ENCODE peak calls at places on chromosomes 11 and 22, in eight cellular contexts. One of them, this sample, is unnamed. For H3K4me1, the result is how much of the 10 kb centered on the place peaks cover.

GRCh38 chr11:113884361-113884836 is 9.0 kb upstream of the USP28 start:
- DNase-seq in psoas muscle: no peak
- DNase-seq in CD4-positive, CD25-positive, alpha-beta regulatory T cell: no peak
- DNase-seq in foreskin keratinocyte: no peak
- DNase-seq in esophagus squamous epithelium: no peak
- DNase-seq in A549: no peak
- DNase-seq in IMR-90: peak
- DNase-seq in PC-9: no peak
- DNase-seq in this sample: no peak

GRCh38 chr11:122697636-122698167 is 42.2 kb downstream of the UBASH3B start:
- DNase-seq in PC-9: peak
- DNase-seq in A549: peak
- DNase-seq in CD4-positive, CD25-positive, alpha-beta regulatory T cell: peak
- DNase-seq in foreskin keratinocyte: peak
- DNase-seq in esophagus squamous epithelium: no peak
- DNase-seq in psoas muscle: no peak
- DNase-seq in IMR-90: peak
- DNase-seq in this sample: peak

GRCh38 chr22:22362939-22363338 is 118.4 kb downstream of the VPREB1 start:
- DNase-seq in IMR-90: no peak
- DNase-seq in CD4-positive, CD25-positive, alpha-beta regulatory T cell: no peak
- DNase-seq in esophagus squamous epithelium: no peak
- DNase-seq in foreskin keratinocyte: no peak
- DNase-seq in PC-9: no peak
- DNase-seq in psoas muscle: no peak
- DNase-seq in A549: no peak
- DNase-seq in this sample: peak

GRCh38 chr11:122069946-122070345 is 46.1 kb downstream of the BLID start:
- DNase-seq in IMR-90: peak
- DNase-seq in CD4-positive, CD25-positive, alpha-beta regulatory T cell: no peak
- DNase-seq in A549: no peak
- DNase-seq in esophagus squamous epithelium: no peak
- DNase-seq in PC-9: no peak
- DNase-seq in psoas muscle: peak
- DNase-seq in foreskin keratinocyte: peak
- DNase-seq in this sample: no peak

GRCh38 chr11:61477734-61478148 is 30.8 kb upstream of the LRRC10B start:
- DNase-seq in IMR-90: no peak
- DNase-seq in CD4-positive, CD25-positive, alpha-beta regulatory T cell: peak
- DNase-seq in PC-9: no peak
- DNase-seq in A549: peak
- DNase-seq in psoas muscle: peak
- DNase-seq in esophagus squamous epithelium: no peak
- DNase-seq in foreskin keratinocyte: no peak
- DNase-seq in this sample: peak

GRCh38 chr11:72189448-72190250 is 2.3 kb upstream of the FOLR1 start:
- DNase-seq in CD4-positive, CD25-positive, alpha-beta regulatory T cell: no peak
- DNase-seq in A549: no peak
- DNase-seq in psoas muscle: no peak
- DNase-seq in IMR-90: no peak
- DNase-seq in esophagus squamous epithelium: no peak
- DNase-seq in foreskin keratinocyte: no peak
- DNase-seq in PC-9: no peak
- DNase-seq in this sample: no peak

GRCh38 chr11:12137938-12138731 is 27.7 kb downstream of the MICAL2 start:
- DNase-seq in psoas muscle: no peak
- DNase-seq in foreskin keratinocyte: peak
- DNase-seq in IMR-90: peak
- DNase-seq in PC-9: no peak
- DNase-seq in esophagus squamous epithelium: no peak
- DNase-seq in CD4-positive, CD25-positive, alpha-beta regulatory T cell: no peak
- DNase-seq in A549: no peak
- DNase-seq in this sample: no peak

GRCh38 chr11:125903753-125904659 is at the start of gene DDX25:
- DNase-seq in foreskin keratinocyte: peak
- DNase-seq in IMR-90: no peak
- DNase-seq in CD4-positive, CD25-positive, alpha-beta regulatory T cell: peak
- DNase-seq in psoas muscle: no peak
- DNase-seq in PC-9: no peak
- DNase-seq in A549: no peak
- DNase-seq in esophagus squamous epithelium: no peak
- DNase-seq in this sample: no peak

GRCh38 chr22:47127441-47127871 is 365.0 kb downstream of the TBC1D22A start:
- DNase-seq in A549: no peak
- DNase-seq in psoas muscle: no peak
- DNase-seq in esophagus squamous epithelium: no peak
- DNase-seq in IMR-90: no peak
- DNase-seq in foreskin keratinocyte: no peak
- DNase-seq in PC-9: no peak
- DNase-seq in CD4-positive, CD25-positive, alpha-beta regulatory T cell: no peak
- DNase-seq in this sample: no peak

GRCh38 chr11:3073029-3073435 is 15.8 kb upstream of the CARS1 start:
- DNase-seq in CD4-positive, CD25-positive, alpha-beta regulatory T cell: no peak
- DNase-seq in PC-9: no peak
- DNase-seq in esophagus squamous epithelium: no peak
- DNase-seq in foreskin keratinocyte: no peak
- DNase-seq in A549: no peak
- DNase-seq in IMR-90: peak
- DNase-seq in psoas muscle: no peak
- DNase-seq in this sample: no peak

GRCh38 chr11:63564056-63564784 is 1.0 kb upstream of the PLAAT2 start:
- DNase-seq in foreskin keratinocyte: no peak
- DNase-seq in IMR-90: no peak
- DNase-seq in psoas muscle: no peak
- DNase-seq in esophagus squamous epithelium: no peak
- DNase-seq in A549: no peak
- DNase-seq in CD4-positive, CD25-positive, alpha-beta regulatory T cell: no peak
- DNase-seq in PC-9: no peak
- DNase-seq in this sample: no peak

GRCh38 chr11:96134622-96135021 is 208.4 kb downstream of the MAML2 start:
- DNase-seq in foreskin keratinocyte: peak
- DNase-seq in A549: no peak
- DNase-seq in PC-9: peak
- DNase-seq in CD4-positive, CD25-positive, alpha-beta regulatory T cell: peak
- DNase-seq in esophagus squamous epithelium: no peak
- DNase-seq in IMR-90: peak
- DNase-seq in psoas muscle: no peak
- DNase-seq in this sample: no peak

GRCh38 chr22:19880786-19881569 is 26.3 kb upstream of the GNB1L start:
- DNase-seq in PC-9: peak
- DNase-seq in esophagus squamous epithelium: no peak
- DNase-seq in IMR-90: peak
- DNase-seq in psoas muscle: peak
- DNase-seq in CD4-positive, CD25-positive, alpha-beta regulatory T cell: no peak
- DNase-seq in foreskin keratinocyte: peak
- DNase-seq in A549: peak
- DNase-seq in this sample: no peak

GRCh38 chr11:76850815-76851214 is 9.9 kb upstream of the ACER3 start:
- DNase-seq in esophagus squamous epithelium: no peak
- DNase-seq in IMR-90: no peak
- DNase-seq in foreskin keratinocyte: no peak
- DNase-seq in PC-9: peak
- DNase-seq in psoas muscle: peak
- DNase-seq in CD4-positive, CD25-positive, alpha-beta regulatory T cell: no peak
- DNase-seq in A549: no peak
- DNase-seq in this sample: no peak

GRCh38 chr22:27990879-27991278 is 71.8 kb upstream of the PITPNB start:
- DNase-seq in esophagus squamous epithelium: no peak
- DNase-seq in psoas muscle: peak
- DNase-seq in PC-9: no peak
- DNase-seq in A549: peak
- DNase-seq in IMR-90: peak
- DNase-seq in foreskin keratinocyte: no peak
- DNase-seq in CD4-positive, CD25-positive, alpha-beta regulatory T cell: no peak
- DNase-seq in this sample: peak

GRCh38 chr11:125166347-125166841 is 1.8 kb downstream of the PKNOX2 start:
- DNase-seq in A549: no peak
- DNase-seq in esophagus squamous epithelium: no peak
- DNase-seq in PC-9: no peak
- DNase-seq in CD4-positive, CD25-positive, alpha-beta regulatory T cell: no peak
- DNase-seq in foreskin keratinocyte: no peak
- DNase-seq in psoas muscle: peak
- DNase-seq in IMR-90: no peak
- DNase-seq in this sample: no peak

GRCh38 chr22:28669388-28669787 is 10.3 kb downstream of the TTC28 start:
- DNase-seq in A549: no peak
- DNase-seq in foreskin keratinocyte: no peak
- DNase-seq in CD4-positive, CD25-positive, alpha-beta regulatory T cell: no peak
- DNase-seq in PC-9: no peak
- DNase-seq in IMR-90: no peak
- DNase-seq in psoas muscle: no peak
- DNase-seq in esophagus squamous epithelium: no peak
- DNase-seq in this sample: no peak

GRCh38 chr11:121587182-121587581 is 134.4 kb upstream of the SORL1-AS1 start:
- DNase-seq in A549: no peak
- DNase-seq in PC-9: no peak
- DNase-seq in IMR-90: no peak
- DNase-seq in foreskin keratinocyte: no peak
- DNase-seq in psoas muscle: no peak
- DNase-seq in esophagus squamous epithelium: no peak
- DNase-seq in CD4-positive, CD25-positive, alpha-beta regulatory T cell: no peak
- DNase-seq in this sample: no peak

DNA sequence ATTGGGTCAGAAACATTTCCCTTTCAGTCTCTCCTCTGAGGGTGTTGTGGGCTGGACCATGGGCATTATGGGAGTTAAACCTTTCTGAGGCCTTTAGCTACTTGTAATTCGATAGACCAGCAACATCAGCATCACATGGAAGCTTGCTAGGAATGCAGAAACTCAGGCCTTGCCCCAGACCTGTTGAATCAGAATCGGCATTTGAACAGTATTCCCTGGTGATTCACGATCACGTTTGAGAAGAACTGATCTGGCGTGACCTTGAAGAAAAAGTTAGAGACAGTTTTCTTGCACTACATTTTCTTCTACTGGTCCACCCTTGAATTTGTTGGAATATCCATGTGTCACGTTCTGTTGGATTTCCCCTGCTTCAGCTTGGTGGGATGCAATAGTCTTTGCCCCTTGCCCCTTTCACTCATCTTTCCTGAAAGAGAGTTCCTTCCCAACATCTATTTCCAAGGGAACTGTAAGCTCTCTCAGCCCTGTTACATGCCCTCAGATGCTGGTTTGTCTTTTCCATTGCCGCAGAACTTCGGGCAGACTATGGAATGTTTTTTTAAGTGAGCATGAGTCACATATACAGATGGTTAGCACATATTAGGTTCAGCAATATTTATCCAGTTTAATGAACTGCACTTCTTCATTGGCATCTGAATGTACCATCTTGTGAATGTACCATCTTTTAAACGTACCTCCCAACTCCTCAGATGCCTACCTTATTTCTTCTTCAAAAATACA is 23.9 kb downstream of the EHF start:
- DNase-seq in psoas muscle: no peak
- DNase-seq in PC-9: no peak
- DNase-seq in CD4-positive, CD25-positive, alpha-beta regulatory T cell: no peak
- DNase-seq in IMR-90: peak
- DNase-seq in A549: no peak
- DNase-seq in foreskin keratinocyte: peak
- DNase-seq in esophagus squamous epithelium: no peak
- DNase-seq in this sample: no peak
- H3K4me1 ChIP-seq in psoas muscle: under half
- H3K4me1 ChIP-seq in PC-9: half or more
- H3K4me1 ChIP-seq in CD4-positive, CD25-positive, alpha-beta regulatory T cell: under half
- H3K4me1 ChIP-seq in IMR-90: under half
- H3K4me1 ChIP-seq in A549: half or more
- H3K4me1 ChIP-seq in foreskin keratinocyte: half or more
- H3K4me1 ChIP-seq in esophagus squamous epithelium: under half
- H3K4me1 ChIP-seq in this sample: under half

GRCh38 chr22:32841175-32841574 is 39.7 kb downstream of the TIMP3 start:
- DNase-seq in PC-9: no peak
- DNase-seq in psoas muscle: no peak
- DNase-seq in foreskin keratinocyte: no peak
- DNase-seq in esophagus squamous epithelium: no peak
- DNase-seq in IMR-90: no peak
- DNase-seq in A549: no peak
- DNase-seq in CD4-positive, CD25-positive, alpha-beta regulatory T cell: no peak
- DNase-seq in this sample: no peak
- H3K4me1 ChIP-seq in PC-9: under half
- H3K4me1 ChIP-seq in psoas muscle: under half
- H3K4me1 ChIP-seq in foreskin keratinocyte: under half
- H3K4me1 ChIP-seq in esophagus squamous epithelium: half or more
- H3K4me1 ChIP-seq in IMR-90: under half
- H3K4me1 ChIP-seq in A549: under half
- H3K4me1 ChIP-seq in CD4-positive, CD25-positive, alpha-beta regulatory T cell: under half
- H3K4me1 ChIP-seq in this sample: under half

DNA sequence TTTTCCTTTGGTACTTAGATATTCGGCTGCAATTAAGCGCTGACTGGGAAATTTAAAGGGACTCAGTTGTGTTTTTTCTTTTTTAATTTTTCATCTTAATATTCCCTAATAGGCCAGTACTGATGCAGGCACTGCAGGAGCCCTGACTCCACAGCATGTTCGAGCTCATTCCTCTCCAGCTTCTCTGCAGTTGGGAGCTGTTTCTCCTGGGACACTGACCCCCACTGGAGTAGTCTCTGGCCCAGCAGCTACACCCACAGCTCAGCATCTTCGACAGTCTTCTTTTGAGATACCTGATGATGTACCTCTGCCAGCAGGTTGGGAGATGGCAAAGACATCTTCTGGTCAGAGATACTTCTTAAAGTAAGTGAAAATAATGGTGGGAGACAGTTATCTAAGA is 3.8 kb downstream of the YAP1 start:
- DNase-seq in IMR-90: peak
- DNase-seq in psoas muscle: no peak
- DNase-seq in foreskin keratinocyte: no peak
- DNase-seq in esophagus squamous epithelium: no peak
- DNase-seq in A549: no peak
- DNase-seq in PC-9: no peak
- DNase-seq in CD4-positive, CD25-positive, alpha-beta regulatory T cell: no peak
- DNase-seq in this sample: no peak
- H3K4me1 ChIP-seq in IMR-90: under half
- H3K4me1 ChIP-seq in psoas muscle: half or more
- H3K4me1 ChIP-seq in foreskin keratinocyte: half or more
- H3K4me1 ChIP-seq in esophagus squamous epithelium: under half
- H3K4me1 ChIP-seq in A549: half or more
- H3K4me1 ChIP-seq in PC-9: half or more
- H3K4me1 ChIP-seq in CD4-positive, CD25-positive, alpha-beta regulatory T cell: under half
- H3K4me1 ChIP-seq in this sample: under half

GRCh38 chr22:45627489-45628233 is 44.0 kb upstream of the ATXN10 start:
- DNase-seq in PC-9: no peak
- DNase-seq in foreskin keratinocyte: no peak
- DNase-seq in CD4-positive, CD25-positive, alpha-beta regulatory T cell: no peak
- DNase-seq in esophagus squamous epithelium: no peak
- DNase-seq in IMR-90: no peak
- DNase-seq in A549: no peak
- DNase-seq in psoas muscle: no peak
- DNase-seq in this sample: no peak
- H3K4me1 ChIP-seq in PC-9: under half
- H3K4me1 ChIP-seq in foreskin keratinocyte: under half
- H3K4me1 ChIP-seq in CD4-positive, CD25-positive, alpha-beta regulatory T cell: under half
- H3K4me1 ChIP-seq in esophagus squamous epithelium: under half
- H3K4me1 ChIP-seq in IMR-90: under half
- H3K4me1 ChIP-seq in A549: under half
- H3K4me1 ChIP-seq in psoas muscle: under half
- H3K4me1 ChIP-seq in this sample: under half

GRCh38 chr11:110075087-110075821 is 17.9 kb upstream of the ZC3H12C start:
- DNase-seq in foreskin keratinocyte: peak
- DNase-seq in psoas muscle: no peak
- DNase-seq in A549: no peak
- DNase-seq in esophagus squamous epithelium: no peak
- DNase-seq in IMR-90: no peak
- DNase-seq in PC-9: no peak
- DNase-seq in CD4-positive, CD25-positive, alpha-beta regulatory T cell: no peak
- DNase-seq in this sample: no peak
- H3K4me1 ChIP-seq in foreskin keratinocyte: under half
- H3K4me1 ChIP-seq in psoas muscle: under half
- H3K4me1 ChIP-seq in A549: under half
- H3K4me1 ChIP-seq in esophagus squamous epithelium: under half
- H3K4me1 ChIP-seq in IMR-90: under half
- H3K4me1 ChIP-seq in PC-9: under half
- H3K4me1 ChIP-seq in CD4-positive, CD25-positive, alpha-beta regulatory T cell: under half
- H3K4me1 ChIP-seq in this sample: under half